ENCODE peak calls at places on chromosomes 13 and 19, in four cellular contexts. P is ascending aorta, I is cerebellar nuclear complex, V is posterior vena cava. G is an unnamed sample.

GRCh38 chr13:44046428-44046827 is 166.7 kb downstream of the LACC1 start:
- DNase-seq in P (no peak), I (no peak), V (no peak), G (no peak)

GRCh38 chr19:30360378-30361106 is 11.6 kb upstream of the ZNF536 start:
- DNase-seq in P (no peak), I (no peak), V (peak), G (no peak)

GRCh38 chr19:48698046-48698445 is 2.3 kb downstream of the FUT2 start:
- DNase-seq in P (no peak), I (no peak), V (no peak), G (peak)

GRCh38 chr19:55640043-55640576 is 692 bp upstream of the ZNF580 start:
- DNase-seq in P (peak), I (no peak), V (peak), G (peak)

GRCh38 chr19:18176367-18177310 is 3.0 kb downstream of the IFI30 start:
- DNase-seq in P (no peak), I (no peak), V (no peak), G (no peak)

GRCh38 chr19:9148687-9149086 is 8.5 kb downstream of the ZNF317 start:
- DNase-seq in P (no peak), I (no peak), V (no peak), G (no peak)

GRCh38 chr19:35738021-35738886 is 4.0 kb downstream of the IGFLR1 start:
- DNase-seq in P (no peak), I (no peak), V (peak), G (no peak)

GRCh38 chr13:20181180-20181579 is 11.6 kb downstream of the GJB2 start:
- DNase-seq in P (no peak), I (no peak), V (no peak), G (no peak)

GRCh38 chr19:17953869-17954268 is 13.0 kb upstream of the KCNN1 start:
- DNase-seq in P (no peak), I (no peak), V (no peak), G (no peak)

GRCh38 chr19:10112037-10112751 is 701 bp downstream of the P2RY11 start:
- DNase-seq in P (no peak), I (no peak), V (no peak), G (no peak)

GRCh38 chr19:11090264-11091032 is 1.2 kb downstream of the LDLR start:
- DNase-seq in P (peak), I (peak), V (peak), G (peak)

GRCh38 chr13:62125451-62125850 is 709.8 kb upstream of the PCDH20 start:
- DNase-seq in P (no peak), I (no peak), V (no peak), G (no peak)

GRCh38 chr19:29076963-29077362 is 136.0 kb downstream of the UQCRFS1 start:
- DNase-seq in P (peak), I (no peak), V (no peak), G (no peak)

GRCh38 chr13:110914293-110915056 is 394 bp downstream of the ANKRD10 start:
- DNase-seq in P (peak), I (no peak), V (peak), G (peak)

GRCh38 chr19:1324792-1325567 is 39.3 kb downstream of the EFNA2 start:
- DNase-seq in P (peak), I (no peak), V (peak), G (peak)

GRCh38 chr19:39112338-39112890 is 13.2 kb upstream of the PAK4 start:
- DNase-seq in P (no peak), I (no peak), V (no peak), G (no peak)

GRCh38 chr19:39998511-39998910 is 1.7 kb downstream of the ZNF546 start:
- DNase-seq in P (no peak), I (no peak), V (no peak), G (peak)

G was measured in fibroblast of gingiva.